ENCODE peak calls at places on chromosomes 13 and 19, in seven cellular contexts. G is H9, D is mesenchymal stem cell, J is neuronal stem cell, M is IMR-90, C is H1, V is trophoblast cell. O is an unnamed sample.

GRCh38 chr19:49637865-49638350 is 2.0 kb downstream of the RRAS start:
- DNase-seq in G (peak; percentile 86), C (peak; percentile 82), M (peak; percentile 62), D (peak; percentile 83), J (no peak), V (peak; percentile 63), O (peak; percentile 70)

GRCh38 chr13:114161644-114162532 is 17.2 kb upstream of the CFAP97D2 start:
- DNase-seq in G (no peak), D (no peak), M (peak; percentile 19), V (no peak), J (no peak), C (no peak), O (no peak)

GRCh38 chr19:47226426-47227346 is 4.3 kb downstream of the BBC3 start:
- DNase-seq in M (peak; percentile 67), J (no peak), V (peak; percentile 49), G (peak; percentile 75), D (peak; percentile 90), C (peak; percentile 69), O (peak; percentile 89)

GRCh38 chr19:51686171-51686570 is 7.0 kb upstream of the SPACA6 start:
- DNase-seq in C (no peak), D (peak; percentile 36), G (no peak), J (no peak), M (no peak), V (no peak), O (no peak)

GRCh38 chr13:68176486-68176885 is 946.4 kb upstream of the PCDH9 start:
- DNase-seq in G (no peak), D (peak; percentile 76), C (no peak), M (peak; percentile 36), J (no peak), V (no peak), O (no peak)

GRCh38 chr13:103973740-103974139 is 907.5 kb upstream of the SLC10A2 start:
- DNase-seq in V (no peak), M (no peak), G (no peak), J (no peak), D (no peak), C (no peak), O (no peak)

GRCh38 chr13:25420161-25420560 is 48.4 kb downstream of the ATP8A2 start:
- DNase-seq in D (no peak), G (peak; percentile 43), M (no peak), C (no peak), J (no peak), V (no peak), O (no peak)

GRCh38 chr19:22528956-22529355 is 105.2 kb upstream of the ZNF492 start:
- DNase-seq in D (no peak), M (no peak), G (no peak), C (no peak), V (no peak), J (no peak), O (no peak)

GRCh38 chr19:7986321-7987083 is 18.9 kb downstream of the ELAVL1 start:
- DNase-seq in M (peak; percentile 82), C (no peak), V (no peak), J (no peak), G (no peak), D (peak; percentile 90), O (no peak)

GRCh38 chr19:30206187-30206586 is 166.0 kb upstream of the ZNF536 start:
- DNase-seq in G (peak; percentile 12), V (no peak), M (no peak), C (peak; percentile 27), J (no peak), D (no peak), O (no peak)

GRCh38 chr13:111006508-111007031 is 91.7 kb upstream of the ANKRD10 start:
- DNase-seq in M (peak; percentile 84), C (no peak), D (peak; percentile 80), V (no peak), G (no peak), J (peak; percentile 1), O (peak; percentile 61)

GRCh38 chr19:55088543-55089265 is 13.0 kb downstream of the EPS8L1 start:
- DNase-seq in D (peak; percentile 76), G (peak; percentile 86), V (peak; percentile 57), J (peak; percentile 92), M (peak; percentile 43), C (peak; percentile 99), O (peak; percentile 85)

GRCh38 chr13:39960206-39960605 is 304.7 kb downstream of the COG6 start:
- DNase-seq in J (no peak), G (no peak), M (no peak), C (no peak), D (no peak), V (no peak), O (no peak)

GRCh38 chr19:42450314-42450934 is 7.7 kb upstream of the CXCL17 start:
- DNase-seq in J (peak; percentile 75), G (peak; percentile 76), M (peak; percentile 82), D (peak; percentile 76), V (peak; percentile 59), C (peak; percentile 72), O (peak; percentile 95)

GRCh38 chr19:30388327-30388726 is 16.1 kb downstream of the ZNF536 start:
- DNase-seq in V (no peak), G (no peak), J (no peak), M (no peak), C (peak; percentile 19), D (no peak), O (no peak)

GRCh38 chr13:90239130-90239529 is 1108.4 kb upstream of the MIR17HG start:
- DNase-seq in V (no peak), D (no peak), G (no peak), M (no peak), J (no peak), C (no peak), O (no peak)

GRCh38 chr13:21233086-21233485 is 56.6 kb downstream of the MRPL57 start:
- DNase-seq in J (no peak), D (no peak), V (no peak), G (no peak), C (no peak), M (no peak), O (no peak)

GRCh38 chr19:17790059-17790780 is 4.7 kb upstream of the B3GNT3 start:
- DNase-seq in V (no peak), G (no peak), D (no peak), J (no peak), M (no peak), C (no peak), O (no peak)

GRCh38 chr13:78610381-78610883 is 7.1 kb upstream of the POU4F1 start:
- DNase-seq in J (no peak), G (no peak), V (no peak), D (no peak), M (peak; percentile 49), C (no peak), O (no peak)

GRCh38 chr13:44661936-44662335 is 85.8 kb upstream of the TSC22D1 start:
- DNase-seq in V (no peak), C (no peak), M (no peak), J (no peak), D (no peak), G (no peak), O (no peak)

GRCh38 chr13:44662515-44662914 is 86.4 kb upstream of the TSC22D1 start:
- DNase-seq in D (no peak), C (no peak), M (no peak), J (no peak), V (no peak), G (no peak), O (no peak)

GRCh38 chr13:44664308-44664707 is 88.2 kb upstream of the TSC22D1 start:
- DNase-seq in J (no peak), C (no peak), M (no peak), G (no peak), D (no peak), V (no peak), O (no peak)

DNA sequence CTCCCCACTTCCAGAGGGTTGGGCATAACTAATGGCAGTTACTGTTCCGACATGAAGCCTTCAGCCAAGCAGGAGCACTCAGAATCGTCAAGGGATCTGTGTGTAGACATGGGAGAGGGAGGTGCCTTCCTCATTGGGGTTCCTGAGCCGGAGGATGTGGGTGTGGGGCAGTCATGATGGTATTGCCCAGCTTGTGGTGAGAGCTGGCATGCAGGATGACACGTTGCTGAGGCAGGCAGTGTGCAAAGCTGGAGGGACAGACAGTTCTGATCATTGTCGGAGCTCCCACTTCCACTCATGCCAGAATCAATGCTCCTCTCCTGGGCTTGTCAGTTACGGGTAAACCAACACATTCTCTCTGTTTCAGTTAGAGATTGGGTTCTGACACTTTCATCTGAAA is 83.9 kb upstream of the TSC22D1 start:
- DNase-seq in D (no peak), C (no peak), M (no peak), J (no peak), V (no peak), G (no peak), O (no peak)
- H3K18ac ChIP-seq in D (no peak overlapping the region), C (no peak overlapping the region), M (no peak overlapping the region), J (peak overlapping the region; percentile 86), V (no peak overlapping the region), G (no peak overlapping the region), O (no peak overlapping the region)

DNA sequence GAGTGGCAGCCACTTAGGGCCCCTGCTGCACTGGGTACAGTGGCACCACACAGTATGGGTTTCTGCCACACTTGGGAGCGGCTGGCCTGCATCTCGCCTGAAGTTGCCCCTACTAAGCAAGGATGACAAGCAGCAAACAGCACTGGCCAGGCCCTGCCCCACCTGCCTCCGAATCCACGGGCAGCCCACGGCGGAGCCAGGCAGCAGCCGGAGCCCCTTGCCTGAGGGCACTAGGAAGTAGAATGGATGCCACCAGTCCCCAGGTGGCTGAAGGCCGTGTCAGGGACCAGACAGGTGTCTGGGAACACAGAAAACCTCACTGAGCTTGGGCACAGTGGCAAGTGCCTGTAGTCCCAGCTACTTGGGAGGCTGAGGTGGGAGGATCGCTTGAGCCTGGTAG is 19.4 kb downstream of the MLLT1 start:
- DNase-seq in G (no peak), M (no peak), D (no peak), V (no peak), C (no peak), J (no peak), O (no peak)
- H3K18ac ChIP-seq in G (no peak overlapping the region), M (no peak overlapping the region), D (no peak overlapping the region), V (no peak overlapping the region), C (no peak overlapping the region), J (no peak overlapping the region), O (no peak overlapping the region)

GRCh38 chr19:14526423-14526822 is 3.0 kb upstream of the TECR start:
- DNase-seq in C (no peak), J (no peak), V (no peak), G (no peak), M (no peak), D (no peak), O (no peak)
- H3K18ac ChIP-seq in C (no peak overlapping the region), J (no peak overlapping the region), V (no peak overlapping the region), G (no peak overlapping the region), M (no peak overlapping the region), D (no peak overlapping the region), O (no peak overlapping the region)

GRCh38 chr19:40808021-40808325 is 9.0 kb downstream of the EGLN2 start:
- DNase-seq in M (no peak), J (no peak), G (no peak), V (no peak), C (no peak), D (no peak), O (no peak)

GRCh38 chr19:40810160-40810559 is 11.2 kb downstream of the EGLN2 start:
- DNase-seq in C (no peak), J (no peak), D (no peak), M (no peak), G (no peak), V (no peak), O (no peak)

GRCh38 chr19:40808497-40808896 is 9.5 kb downstream of the EGLN2 start:
- DNase-seq in J (no peak), C (no peak), D (no peak), V (no peak), M (no peak), G (no peak), O (no peak)

GRCh38 chr19:40807147-40808020 is 8.4 kb downstream of the EGLN2 start:
- DNase-seq in G (peak; percentile 86), M (no peak), J (no peak), C (peak; percentile 75), D (no peak), V (peak; percentile 75), O (peak; percentile 85)

GRCh38 chr19:40809358-40810086 is 10.5 kb downstream of the EGLN2 start:
- DNase-seq in J (no peak), V (no peak), D (no peak), M (no peak), G (no peak), C (no peak), O (no peak)
- H3K18ac ChIP-seq in J (no peak overlapping the region), V (no peak overlapping the region), D (no peak overlapping the region), M (no peak overlapping the region), G (no peak overlapping the region), C (no peak overlapping the region), O (no peak overlapping the region)